ENCODE peak calls at places on chromosomes 7 and 10, in six cellular contexts. J, S, U, H, W and Q are unnamed samples.
A peak's percentile ranks its signal among the peaks of the same experiment; 100 is the strongest.

GRCh38 chr10:61302124-61302523 is 151.1 kb downstream of the TMEM26 start:
- DNase-seq in J (no peak), S (peak; percentile 41), U (peak; percentile 28), H (no peak), W (no peak), Q (no peak)

GRCh38 chr10:131901181-131901829 is 497 bp downstream of the PPP2R2D start:
- DNase-seq in J (peak; percentile 26), S (peak; percentile 4), U (peak; percentile 12), H (peak; percentile 68), W (no peak), Q (peak; percentile 63)

GRCh38 chr10:52783726-52784125 is 11.1 kb upstream of the MBL2 start:
- DNase-seq in J (no peak), S (no peak), U (no peak), H (no peak), W (no peak), Q (no peak)

GRCh38 chr7:116403265-116403664 is 96.3 kb upstream of the CAV2 start:
- DNase-seq in J (no peak), S (peak; percentile 46), U (peak; percentile 85), H (no peak), W (no peak), Q (no peak)

GRCh38 chr7:434891-435486 is 84.7 kb downstream of the PDGFA start:
- DNase-seq in J (no peak), S (no peak), U (no peak), H (no peak), W (no peak), Q (no peak)

GRCh38 chr7:107996072-107996824 is 6.7 kb downstream of the LAMB1 start:
- DNase-seq in J (no peak), S (peak; percentile 71), U (peak; percentile 74), H (no peak), W (no peak), Q (no peak)

GRCh38 chr7:80478683-80479082 is 33.2 kb downstream of the GNAT3 start:
- DNase-seq in J (no peak), S (peak; percentile 76), U (peak; percentile 52), H (no peak), W (no peak), Q (no peak)

GRCh38 chr7:103504505-103505135 is 58.6 kb upstream of the SLC26A5 start:
- DNase-seq in J (no peak), S (no peak), U (no peak), H (no peak), W (no peak), Q (no peak)

DNA sequence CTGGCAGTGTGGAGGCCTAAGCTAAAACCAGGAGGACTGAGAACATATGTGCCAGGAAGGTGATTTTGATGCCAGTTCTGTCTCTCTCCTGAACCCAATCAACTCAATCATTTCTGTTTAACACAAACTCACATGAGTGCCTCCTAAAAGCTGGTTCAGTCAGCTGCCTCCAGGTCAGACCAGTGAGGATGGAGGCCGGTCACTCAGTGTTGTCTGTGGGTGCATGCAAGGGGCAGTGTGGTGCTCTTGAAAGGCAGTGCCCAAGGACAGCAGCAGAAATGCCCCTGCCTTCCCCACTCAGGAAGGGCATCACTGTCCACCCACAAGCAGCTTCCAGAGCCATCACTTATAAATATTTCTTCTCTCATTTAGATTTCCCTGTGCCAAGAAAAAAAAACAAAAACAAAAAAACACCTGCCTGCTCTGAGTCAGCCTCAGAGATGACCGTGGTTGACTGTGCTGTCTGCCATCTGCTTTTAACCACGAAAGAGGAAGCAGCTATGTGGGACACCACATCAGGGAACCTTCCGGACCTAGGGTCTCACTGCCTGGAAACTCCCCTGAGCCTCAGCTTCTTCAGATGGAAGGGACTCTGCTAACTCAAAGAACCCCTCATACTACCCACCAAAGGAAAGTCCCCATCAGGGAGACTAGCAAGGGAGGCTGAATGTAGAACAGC is 39.1 kb downstream of the VOPP1 start:
- DNase-seq in J (peak; percentile 59), S (peak; percentile 86), U (no peak), H (no peak), W (no peak), Q (peak; percentile 92)
- H3K4me3 ChIP-seq in J (no peak overlapping the region), S (no peak overlapping the region), U (no peak overlapping the region), H (no peak overlapping the region), W (no peak overlapping the region), Q (no peak overlapping the region)

GRCh38 chr7:141014523-141015395 is at the start of gene MRPS33:
- DNase-seq in J (peak; percentile 92), S (peak; percentile 94), U (peak; percentile 96), H (peak; percentile 97), W (peak; percentile 97), Q (peak; percentile 98)
- TF ChIP-seq CTCF in J (peak; percentile 45), S (peak; percentile 87), U (peak; percentile 39), H (no peak), W (peak; percentile 78), Q (peak; percentile 82)

GRCh38 chr7:130277763-130278643 is 11.3 kb downstream of the CPA2 start:
- DNase-seq in J (no peak), S (peak; percentile 69), U (peak; percentile 88), H (peak; percentile 57), W (peak; percentile 90), Q (peak; percentile 42)

GRCh38 chr7:130275826-130276291 is 9.2 kb downstream of the CPA2 start:
- DNase-seq in J (no peak), S (no peak), U (no peak), H (no peak), W (no peak), Q (no peak)

GRCh38 chr7:130274983-130275649 is 8.5 kb downstream of the CPA2 start:
- DNase-seq in J (no peak), S (no peak), U (no peak), H (no peak), W (no peak), Q (peak; percentile 15)

GRCh38 chr7:130278892-130279690 is 12.4 kb downstream of the CPA2 start:
- DNase-seq in J (no peak), S (peak; percentile 94), U (peak; percentile 99), H (no peak), W (no peak), Q (no peak)

GRCh38 chr7:130276796-130277762 is 10.4 kb downstream of the CPA2 start:
- DNase-seq in J (no peak), S (peak; percentile 78), U (peak; percentile 72), H (no peak), W (no peak), Q (no peak)
- H3K4me3 ChIP-seq in J (no peak overlapping the region), S (no peak overlapping the region), U (no peak overlapping the region), H (no peak overlapping the region), W (no peak overlapping the region), Q (no peak overlapping the region)

GRCh38 chr10:68202965-68203358 is 29.0 kb downstream of the ATOH7 start:
- DNase-seq in J (no peak), S (peak; percentile 78), U (peak; percentile 5), H (no peak), W (no peak), Q (peak; percentile 87)

GRCh38 chr10:68211635-68212034 is 20.3 kb downstream of the ATOH7 start:
- DNase-seq in J (no peak), S (no peak), U (no peak), H (no peak), W (no peak), Q (no peak)

GRCh38 chr10:68212721-68213352 is 19.1 kb downstream of the ATOH7 start:
- DNase-seq in J (no peak), S (peak; percentile 67), U (peak; percentile 69), H (no peak), W (no peak), Q (peak; percentile 60)

DNA sequence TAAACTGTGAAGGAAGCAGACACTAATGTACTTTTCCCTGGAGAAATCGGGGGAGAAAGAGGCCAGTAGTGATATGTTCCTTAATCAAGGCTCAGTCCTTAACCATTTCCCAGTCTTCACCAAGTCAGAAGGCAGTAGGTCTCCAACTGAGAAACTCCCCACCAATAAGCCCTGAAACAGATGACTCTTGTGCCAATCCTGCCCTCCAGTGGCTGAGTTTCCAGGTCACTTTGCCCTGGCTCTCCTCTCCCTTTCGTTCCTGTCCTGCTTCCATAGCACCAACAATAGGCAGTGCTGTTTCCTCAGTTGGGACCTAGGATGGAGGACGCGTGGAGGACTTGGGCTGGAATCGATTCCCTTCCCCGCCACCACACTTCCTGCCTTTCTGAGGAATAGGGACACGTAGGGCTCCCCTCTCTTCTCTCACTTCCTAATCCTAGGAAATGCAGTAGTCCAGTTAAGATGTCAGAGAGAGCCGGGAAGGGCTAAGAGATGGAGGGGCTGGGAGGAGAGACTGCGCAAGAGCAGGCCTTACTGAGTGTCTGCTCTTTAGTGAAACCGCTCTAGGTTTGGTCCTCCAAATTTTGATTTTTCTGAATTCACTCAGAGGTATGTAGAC is 23.4 kb downstream of the ATOH7 start:
- DNase-seq in J (no peak), S (peak; percentile 79), U (peak; percentile 81), H (no peak), W (peak; percentile 87), Q (peak; percentile 79)
- TF ChIP-seq CTCF in J (no peak), S (peak; percentile 76), U (peak; percentile 74), H (no peak), W (peak; percentile 89), Q (peak; percentile 60)

DNA sequence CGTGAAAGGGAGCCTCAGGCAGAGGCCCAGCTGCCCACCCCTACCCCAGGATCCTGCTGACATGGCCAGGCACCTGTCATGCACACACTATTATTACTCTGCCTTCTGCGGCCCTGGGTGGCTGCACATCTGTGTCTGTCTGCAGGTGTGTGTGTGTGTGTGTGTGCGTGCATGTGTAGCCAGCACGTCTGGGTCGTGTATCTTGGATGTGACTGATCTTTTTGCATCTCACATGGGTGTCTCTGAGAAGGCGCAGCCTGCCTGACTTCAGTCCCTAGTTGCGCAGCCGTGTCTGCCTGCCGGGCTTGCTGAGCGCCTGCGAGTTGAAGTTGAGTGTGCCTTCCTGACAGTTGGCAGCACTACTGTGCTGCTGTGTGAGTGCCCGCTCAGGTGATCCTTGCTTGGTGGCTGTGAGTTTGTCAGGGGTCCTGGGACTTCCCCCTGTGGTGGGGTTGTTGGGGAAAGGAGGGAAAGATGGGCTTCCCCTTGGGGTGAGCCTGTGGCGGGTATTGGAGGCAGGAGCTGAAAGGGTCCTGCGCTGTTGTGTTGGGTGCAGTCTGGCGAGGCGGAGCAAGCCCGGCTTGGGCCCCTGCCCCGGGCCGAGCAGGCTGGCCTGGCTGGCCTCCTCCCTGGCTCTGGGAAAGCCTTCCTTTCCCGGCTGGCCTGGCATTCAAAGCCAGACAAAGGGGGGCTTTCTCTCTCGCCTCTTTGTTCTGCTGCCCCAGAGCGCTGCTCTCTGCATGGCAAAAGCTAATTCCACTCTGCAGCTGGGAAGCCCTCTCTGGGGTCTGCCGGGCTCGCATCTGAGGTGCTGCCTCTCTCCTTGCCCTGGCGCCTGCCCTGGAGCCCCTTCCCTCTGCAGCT is 4.8 kb downstream of the TRIM8 start:
- DNase-seq in J (no peak), S (no peak), U (peak; percentile 46), H (peak; percentile 74), W (no peak), Q (no peak)
- H3K4me3 ChIP-seq in J (peak overlapping the region; percentile 46), S (peak overlapping the region; percentile 15), U (peak overlapping the region; percentile 81), H (peak overlapping the region; percentile 89), W (no peak overlapping the region), Q (peak overlapping the region; percentile 14)

DNA sequence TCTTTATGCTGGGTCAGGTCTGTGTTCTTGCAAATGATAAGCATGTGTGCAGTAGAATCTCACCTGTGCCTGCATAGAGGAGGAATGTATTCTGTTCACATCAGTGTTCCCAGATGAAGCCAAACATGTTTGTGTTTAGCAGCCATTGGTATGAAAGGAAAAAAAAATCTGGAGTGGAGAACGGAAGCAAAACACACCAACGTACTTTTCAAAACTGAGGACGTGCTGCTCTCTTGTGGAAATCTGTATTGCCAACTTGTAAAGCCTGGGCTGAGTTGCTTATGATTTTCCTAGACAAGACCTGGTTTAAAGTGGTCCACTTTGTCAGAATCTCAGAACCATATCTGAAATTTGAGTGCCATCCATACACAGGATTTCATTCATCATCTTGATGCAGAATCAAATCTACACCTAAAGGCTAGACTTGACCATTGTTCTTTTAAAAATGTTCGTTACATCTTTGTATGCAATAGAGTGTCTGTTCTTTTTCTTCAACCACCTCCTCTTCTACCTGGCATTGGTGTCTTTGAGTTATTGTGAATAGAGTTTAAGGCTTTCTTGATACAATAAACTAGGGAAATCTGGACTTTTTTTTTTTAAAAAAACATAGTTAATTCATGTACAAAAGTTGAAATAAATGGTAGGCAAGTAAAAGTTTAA is 367.7 kb downstream of the PHF14 start:
- DNase-seq in J (no peak), S (no peak), U (peak; percentile 54), H (no peak), W (peak; percentile 23), Q (peak; percentile 28)
- TF ChIP-seq CTCF in J (no peak), S (peak; percentile 10), U (peak; percentile 41), H (no peak), W (peak; percentile 58), Q (no peak)